ENCODE peak calls at places on chromosomes 5 and 9, in seven cellular contexts. I, E, H, A, C, W and R are unnamed samples.

GRCh38 chr9:79256691-79257213 is 315.0 kb upstream of the TLE4 start:
- DNase-seq in I (peak; percentile 67), H (peak; percentile 82), C (no peak), A (peak; percentile 54), E (no peak), W (no peak), R (no peak)

GRCh38 chr9:5869315-5870019 is 21.2 kb upstream of the MLANA start:
- DNase-seq in E (no peak), W (no peak), I (no peak), C (no peak), H (peak; percentile 20), A (no peak), R (no peak)

GRCh38 chr9:35659340-35659739 is 1.2 kb downstream of the CCDC107 start:
- DNase-seq in E (no peak), C (no peak), I (no peak), H (no peak), W (no peak), A (no peak), R (no peak)

GRCh38 chr5:174489233-174489632 is 235.1 kb upstream of the MSX2 start:
- DNase-seq in C (no peak), E (no peak), A (no peak), I (no peak), W (no peak), H (no peak), R (no peak)

GRCh38 chr5:178107889-178108288 is 5.4 kb upstream of the N4BP3 start:
- DNase-seq in C (no peak), I (peak; percentile 43), E (no peak), A (no peak), W (no peak), H (peak; percentile 37), R (no peak)

GRCh38 chr9:134858051-134858841 is 22.4 kb upstream of the FCN2 start:
- DNase-seq in C (no peak), W (peak; percentile 34), E (no peak), H (no peak), A (no peak), I (no peak), R (no peak)

GRCh38 chr5:160649304-160649703 is 202.7 kb downstream of the ATP10B start:
- DNase-seq in W (no peak), H (peak; percentile 67), A (no peak), E (no peak), I (no peak), C (no peak), R (no peak)

GRCh38 chr9:108477538-108478006 is 378.2 kb downstream of the ACTL7B start:
- DNase-seq in I (no peak), A (no peak), C (no peak), H (no peak), E (no peak), W (no peak), R (no peak)

GRCh38 chr9:81517954-81518353 is 171.4 kb downstream of the TLE1 start:
- DNase-seq in I (no peak), A (no peak), H (peak; percentile 30), C (no peak), E (no peak), W (no peak), R (no peak)

GRCh38 chr9:134621558-134622110 is 20.0 kb upstream of the COL5A1 start:
- DNase-seq in A (peak; percentile 27), C (no peak), I (no peak), W (peak; percentile 23), E (peak; percentile 1), H (no peak), R (no peak)

GRCh38 chr5:168162464-168162863 is 129.0 kb upstream of the WWC1 start:
- DNase-seq in E (no peak), C (no peak), W (no peak), H (peak; percentile 29), I (no peak), A (no peak), R (no peak)

GRCh38 chr5:81778642-81779041 is 27.7 kb upstream of the SSBP2 start:
- DNase-seq in W (no peak), C (no peak), A (no peak), E (no peak), I (no peak), H (no peak), R (no peak)

GRCh38 chr5:9324348-9325056 is 221.4 kb downstream of the SEMA5A start:
- DNase-seq in I (no peak), E (no peak), C (no peak), H (no peak), W (no peak), A (no peak), R (no peak)

GRCh38 chr5:100761192-100761591 is 141.9 kb downstream of the ST8SIA4 start:
- DNase-seq in C (no peak), W (no peak), I (no peak), E (no peak), H (no peak), A (no peak), R (no peak)

GRCh38 chr9:110842169-110842568 is 173.6 kb downstream of the MUSK start:
- DNase-seq in C (no peak), I (no peak), A (no peak), W (no peak), H (no peak), E (no peak), R (no peak)

GRCh38 chr9:109910616-109911568 is 130.9 kb downstream of the PALM2AKAP2 start:
- DNase-seq in W (peak; percentile 59), E (no peak), H (no peak), C (no peak), A (no peak), I (no peak), R (no peak)

GRCh38 chr9:12697719-12698118 is 4.5 kb downstream of the TYRP1 start:
- DNase-seq in I (no peak), H (no peak), E (no peak), A (no peak), C (no peak), W (no peak), R (no peak)

GRCh38 chr5:125422342-125422741 is 675.9 kb upstream of the ZNF608 start:
- DNase-seq in E (no peak), A (no peak), I (no peak), H (peak; percentile 39), C (no peak), W (no peak), R (no peak)

GRCh38 chr5:139682016-139682975 is 34.1 kb downstream of the CXXC5 start:
- DNase-seq in C (no peak), I (no peak), E (no peak), A (peak; percentile 54), W (no peak), H (peak; percentile 4), R (no peak)
- H3K4me3 ChIP-seq in C (no peak overlapping the region), I (no peak overlapping the region), E (no peak overlapping the region), A (no peak overlapping the region), W (no peak overlapping the region), H (no peak overlapping the region), R (no peak overlapping the region)

DNA sequence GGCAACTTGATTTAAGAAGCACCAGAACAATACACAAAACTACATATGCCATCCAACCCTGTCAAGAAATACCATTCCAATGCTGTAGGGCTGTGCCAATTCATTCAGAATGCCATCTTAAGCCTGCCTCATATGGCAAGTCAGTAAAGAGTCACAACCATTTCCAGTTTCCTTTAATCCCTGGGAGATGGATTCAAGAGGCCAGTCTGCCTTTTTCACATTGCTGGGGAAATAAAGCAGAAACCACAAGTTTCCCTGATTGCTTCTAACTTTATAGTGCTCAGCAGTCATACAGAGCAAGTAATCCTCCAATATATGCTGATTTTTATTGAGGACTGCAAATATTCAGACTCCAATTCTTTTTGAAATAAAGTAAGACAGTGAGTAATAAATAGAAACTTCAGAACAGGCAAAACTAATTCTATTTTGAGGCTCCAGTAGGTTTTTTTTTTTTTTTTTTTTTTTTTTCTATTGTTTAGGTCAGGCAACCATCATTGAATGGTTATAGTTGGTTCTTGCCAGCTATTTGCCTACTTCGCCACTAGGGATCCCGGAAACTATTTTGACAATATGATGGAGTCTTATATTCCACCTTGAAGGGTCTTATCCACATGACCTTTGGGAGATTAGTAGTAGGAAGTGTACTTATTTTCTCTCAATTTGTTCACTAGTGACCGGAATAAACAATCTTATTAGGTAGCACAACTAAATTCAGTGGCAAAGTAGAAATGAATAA is 400.9 kb upstream of the MEF2C start:
- DNase-seq in H (no peak), C (no peak), I (no peak), A (no peak), W (no peak), E (no peak), R (no peak)
- TF ChIP-seq CTCF in H (peak; percentile 31), C (no peak), I (no peak), A (no peak), W (no peak), E (no peak), R (no peak)

GRCh38 chr9:69297300-69297980 is 27.6 kb upstream of the ENTREP1 start:
- DNase-seq in E (no peak), W (no peak), H (no peak), A (no peak), I (no peak), C (no peak), R (no peak)

GRCh38 chr9:69292078-69292477 is 32.9 kb upstream of the ENTREP1 start:
- DNase-seq in I (no peak), C (no peak), H (no peak), A (no peak), W (no peak), E (no peak), R (no peak)

GRCh38 chr9:69293186-69293585 is 31.8 kb upstream of the ENTREP1 start:
- DNase-seq in C (no peak), A (no peak), I (no peak), E (no peak), W (no peak), H (no peak), R (no peak)

GRCh38 chr9:69299316-69299715 is 25.7 kb upstream of the ENTREP1 start:
- DNase-seq in H (no peak), C (no peak), E (no peak), I (no peak), W (no peak), A (no peak), R (no peak)

DNA sequence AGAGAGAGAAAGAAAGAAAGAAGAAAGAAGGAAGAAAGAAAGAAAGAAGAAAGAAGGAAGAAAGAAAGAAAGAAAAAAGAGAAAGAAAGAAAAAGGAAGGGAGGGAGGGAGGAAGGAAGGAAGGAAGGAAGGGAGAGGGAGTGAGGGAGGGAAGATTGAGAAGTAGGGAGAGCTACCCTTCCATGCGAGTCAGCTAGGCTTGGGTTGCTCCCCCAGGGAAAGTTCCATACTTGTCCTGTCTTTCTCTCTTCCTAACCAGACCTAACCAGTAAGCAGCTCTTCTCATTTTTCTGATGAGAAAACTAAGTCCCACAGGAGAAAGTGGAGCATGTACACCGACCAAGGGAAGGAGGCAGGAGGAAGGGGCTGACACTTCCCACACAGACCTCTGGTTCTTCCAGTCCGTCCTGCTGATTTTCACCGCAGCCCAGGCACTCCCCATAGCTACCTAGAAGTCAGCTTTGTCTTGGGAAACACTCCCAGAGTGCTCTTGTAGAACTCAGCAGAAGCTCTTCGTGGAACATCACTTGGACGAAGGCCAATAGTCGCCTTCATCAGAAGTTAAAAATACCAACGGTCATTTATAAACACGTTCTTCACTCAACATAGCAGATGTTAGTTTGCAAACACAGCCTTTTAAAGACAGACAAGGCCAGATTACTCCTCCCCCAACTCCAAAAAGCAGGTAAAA is 29.0 kb upstream of the ENTREP1 start:
- DNase-seq in E (no peak), H (no peak), C (peak; percentile 16), A (no peak), W (no peak), I (no peak), R (peak; percentile 17)
- H3K27ac ChIP-seq in E (no peak overlapping the region), H (no peak overlapping the region), C (peak overlapping the region; percentile 55), A (no peak overlapping the region), W (no peak overlapping the region), I (no peak overlapping the region), R (peak overlapping the region; percentile 68)

DNA sequence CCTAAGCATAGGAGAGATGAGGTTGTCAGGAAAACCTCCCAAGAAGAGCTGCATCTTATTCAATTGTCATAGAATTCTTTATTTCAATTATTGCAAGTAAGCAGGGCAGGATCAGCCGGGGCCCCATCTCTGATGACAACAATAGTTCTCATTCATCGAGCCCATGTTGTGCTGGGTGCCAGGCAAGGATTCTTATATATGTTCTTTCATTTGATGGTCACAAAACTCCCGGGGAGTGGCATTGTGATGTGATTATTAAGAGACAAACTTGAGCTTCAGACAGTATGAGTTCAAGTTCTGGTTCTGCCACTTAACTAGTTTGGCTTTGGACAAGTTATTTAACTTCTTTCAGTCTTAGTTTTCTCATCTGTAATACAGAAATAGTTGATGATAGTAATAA is 8.5 kb downstream of the FUBP3 start:
- DNase-seq in A (no peak), C (no peak), E (no peak), H (no peak), W (no peak), I (no peak), R (no peak)
- H3K4me3 ChIP-seq in A (no peak overlapping the region), C (no peak overlapping the region), E (no peak overlapping the region), H (no peak overlapping the region), W (no peak overlapping the region), I (no peak overlapping the region), R (no peak overlapping the region)